ENCODE peak calls at places on chromosomes 4 and X, in ten cellular contexts. One of them, this sample, is unnamed.

GRCh38 chr4:69057620-69058409 is 38.5 kb upstream of the UGT2B7 start:
- DNase-seq in PC-3: no peak
- DNase-seq in esophagus squamous epithelium: no peak
- DNase-seq in lung: no peak
- DNase-seq in endothelial cell of umbilical vein: no peak
- DNase-seq in RWPE1: no peak
- DNase-seq in vagina: no peak
- DNase-seq in H9: peak; percentile 47
- DNase-seq in upper lobe of right lung: no peak
- DNase-seq in tibial artery: no peak
- DNase-seq in this sample: no peak

GRCh38 chr4:121728066-121728465 is 31.3 kb upstream of the ANXA5 start:
- DNase-seq in RWPE1: peak; percentile 58
- DNase-seq in upper lobe of right lung: no peak
- DNase-seq in lung: no peak
- DNase-seq in vagina: no peak
- DNase-seq in endothelial cell of umbilical vein: no peak
- DNase-seq in H9: no peak
- DNase-seq in esophagus squamous epithelium: no peak
- DNase-seq in PC-3: peak; percentile 89
- DNase-seq in tibial artery: no peak
- DNase-seq in this sample: peak; percentile 70

GRCh38 chr4:144894525-144894924 is 203.5 kb downstream of the ANAPC10 start:
- DNase-seq in upper lobe of right lung: no peak
- DNase-seq in vagina: no peak
- DNase-seq in lung: no peak
- DNase-seq in H9: no peak
- DNase-seq in RWPE1: no peak
- DNase-seq in PC-3: peak; percentile 62
- DNase-seq in esophagus squamous epithelium: no peak
- DNase-seq in endothelial cell of umbilical vein: no peak
- DNase-seq in tibial artery: peak; percentile 74
- DNase-seq in this sample: peak; percentile 88

GRCh38 chr4:69858683-69859082 is 1.3 kb downstream of the SULT1E1 start:
- DNase-seq in PC-3: peak; percentile 37
- DNase-seq in lung: no peak
- DNase-seq in upper lobe of right lung: no peak
- DNase-seq in RWPE1: peak; percentile 68
- DNase-seq in vagina: no peak
- DNase-seq in tibial artery: no peak
- DNase-seq in endothelial cell of umbilical vein: peak; percentile 77
- DNase-seq in esophagus squamous epithelium: no peak
- DNase-seq in H9: no peak
- DNase-seq in this sample: no peak

GRCh38 chr4:6727943-6728250 is 11.9 kb downstream of the BLOC1S4 start:
- DNase-seq in endothelial cell of umbilical vein: no peak
- DNase-seq in RWPE1: no peak
- DNase-seq in H9: peak; percentile 25
- DNase-seq in esophagus squamous epithelium: no peak
- DNase-seq in lung: no peak
- DNase-seq in tibial artery: no peak
- DNase-seq in PC-3: no peak
- DNase-seq in vagina: no peak
- DNase-seq in upper lobe of right lung: no peak
- DNase-seq in this sample: no peak

GRCh38 chrX:81120936-81121351 is 80.8 kb downstream of the HMGN5 start:
- DNase-seq in upper lobe of right lung: no peak
- DNase-seq in RWPE1: peak; percentile 24
- DNase-seq in tibial artery: peak; percentile 47
- DNase-seq in H9: peak; percentile 41
- DNase-seq in endothelial cell of umbilical vein: peak; percentile 64
- DNase-seq in esophagus squamous epithelium: no peak
- DNase-seq in lung: peak; percentile 37
- DNase-seq in vagina: no peak
- DNase-seq in PC-3: peak; percentile 62
- DNase-seq in this sample: peak; percentile 27

GRCh38 chr4:64584981-64585557 is 175.8 kb upstream of the TECRL start:
- DNase-seq in lung: no peak
- DNase-seq in tibial artery: no peak
- DNase-seq in esophagus squamous epithelium: no peak
- DNase-seq in RWPE1: peak; percentile 7
- DNase-seq in PC-3: peak; percentile 57
- DNase-seq in endothelial cell of umbilical vein: peak; percentile 17
- DNase-seq in upper lobe of right lung: no peak
- DNase-seq in vagina: no peak
- DNase-seq in H9: no peak
- DNase-seq in this sample: no peak

GRCh38 chr4:176593943-176594342 is 198.8 kb downstream of the VEGFC start:
- DNase-seq in tibial artery: no peak
- DNase-seq in upper lobe of right lung: no peak
- DNase-seq in H9: no peak
- DNase-seq in PC-3: no peak
- DNase-seq in esophagus squamous epithelium: no peak
- DNase-seq in lung: no peak
- DNase-seq in vagina: no peak
- DNase-seq in endothelial cell of umbilical vein: no peak
- DNase-seq in RWPE1: no peak
- DNase-seq in this sample: no peak

GRCh38 chr4:184534511-184535391 is 60.4 kb upstream of the IRF2 start:
- DNase-seq in H9: no peak
- DNase-seq in tibial artery: no peak
- DNase-seq in esophagus squamous epithelium: no peak
- DNase-seq in lung: no peak
- DNase-seq in RWPE1: no peak
- DNase-seq in vagina: no peak
- DNase-seq in upper lobe of right lung: no peak
- DNase-seq in endothelial cell of umbilical vein: peak; percentile 71
- DNase-seq in PC-3: no peak
- DNase-seq in this sample: peak; percentile 72

GRCh38 chr4:42048394-42048793 is 58.1 kb downstream of the SLC30A9 start:
- DNase-seq in RWPE1: peak; percentile 10
- DNase-seq in tibial artery: no peak
- DNase-seq in PC-3: peak; percentile 79
- DNase-seq in vagina: no peak
- DNase-seq in lung: no peak
- DNase-seq in endothelial cell of umbilical vein: peak; percentile 75
- DNase-seq in esophagus squamous epithelium: no peak
- DNase-seq in H9: no peak
- DNase-seq in upper lobe of right lung: no peak
- DNase-seq in this sample: peak; percentile 54

GRCh38 chr4:133188433-133189175 is 39.5 kb downstream of the PCDH10 start:
- DNase-seq in lung: no peak
- DNase-seq in vagina: no peak
- DNase-seq in RWPE1: no peak
- DNase-seq in PC-3: no peak
- DNase-seq in H9: no peak
- DNase-seq in tibial artery: no peak
- DNase-seq in endothelial cell of umbilical vein: no peak
- DNase-seq in esophagus squamous epithelium: no peak
- DNase-seq in upper lobe of right lung: no peak
- DNase-seq in this sample: no peak

GRCh38 chr4:53767503-53767902 is 176.2 kb upstream of the LNX1 start:
- DNase-seq in upper lobe of right lung: no peak
- DNase-seq in H9: no peak
- DNase-seq in esophagus squamous epithelium: no peak
- DNase-seq in lung: no peak
- DNase-seq in tibial artery: no peak
- DNase-seq in RWPE1: no peak
- DNase-seq in endothelial cell of umbilical vein: no peak
- DNase-seq in PC-3: no peak
- DNase-seq in vagina: no peak
- DNase-seq in this sample: no peak

GRCh38 chrX:11899091-11899490 is 141.1 kb downstream of the MSL3 start:
- DNase-seq in lung: no peak
- DNase-seq in upper lobe of right lung: no peak
- DNase-seq in RWPE1: peak; percentile 42
- DNase-seq in PC-3: peak; percentile 91
- DNase-seq in endothelial cell of umbilical vein: peak; percentile 71
- DNase-seq in tibial artery: no peak
- DNase-seq in vagina: no peak
- DNase-seq in H9: no peak
- DNase-seq in esophagus squamous epithelium: no peak
- DNase-seq in this sample: peak; percentile 22

GRCh38 chrX:23373129-23373804 is 38.6 kb downstream of the PTCHD1 start:
- DNase-seq in PC-3: peak; percentile 58
- DNase-seq in endothelial cell of umbilical vein: no peak
- DNase-seq in tibial artery: no peak
- DNase-seq in RWPE1: peak; percentile 38
- DNase-seq in vagina: no peak
- DNase-seq in lung: no peak
- DNase-seq in esophagus squamous epithelium: no peak
- DNase-seq in upper lobe of right lung: no peak
- DNase-seq in H9: no peak
- DNase-seq in this sample: peak; percentile 62

GRCh38 chr4:30717208-30718020 is 2.8 kb upstream of the PCDH7 start:
- DNase-seq in endothelial cell of umbilical vein: peak; percentile 84
- DNase-seq in PC-3: peak; percentile 49
- DNase-seq in esophagus squamous epithelium: no peak
- DNase-seq in lung: peak; percentile 45
- DNase-seq in vagina: no peak
- DNase-seq in tibial artery: peak; percentile 73
- DNase-seq in H9: peak; percentile 83
- DNase-seq in RWPE1: peak; percentile 51
- DNase-seq in upper lobe of right lung: peak; percentile 71
- DNase-seq in this sample: peak; percentile 42

DNA sequence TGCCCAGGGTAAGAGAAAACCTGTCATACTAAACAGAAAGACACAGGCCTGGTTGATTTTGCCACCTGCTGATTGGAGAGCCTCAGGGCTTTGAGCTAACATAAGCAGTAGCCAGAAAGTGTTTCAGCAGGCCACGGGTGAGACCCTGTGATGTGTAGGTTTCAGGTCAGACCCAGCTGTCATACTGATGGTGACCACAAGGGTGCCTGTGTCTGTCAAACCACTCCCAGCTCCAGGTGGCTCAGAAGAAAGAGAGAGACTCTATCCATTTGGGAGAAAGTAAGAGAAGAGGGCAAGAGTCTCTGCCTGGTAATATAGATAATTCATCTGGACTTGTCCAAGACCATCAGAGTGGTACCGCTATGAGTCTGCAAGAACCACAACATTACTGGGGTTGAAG is 72.8 kb upstream of the NLRP2B start:
- DNase-seq in lung: no peak
- DNase-seq in endothelial cell of umbilical vein: no peak
- DNase-seq in RWPE1: no peak
- DNase-seq in esophagus squamous epithelium: no peak
- DNase-seq in vagina: no peak
- DNase-seq in upper lobe of right lung: no peak
- DNase-seq in PC-3: no peak
- DNase-seq in tibial artery: no peak
- DNase-seq in H9: peak; percentile 29
- DNase-seq in this sample: no peak
- TF ChIP-seq CTCF in lung: no peak
- TF ChIP-seq CTCF in endothelial cell of umbilical vein: no peak
- TF ChIP-seq CTCF in RWPE1: no peak
- TF ChIP-seq CTCF in esophagus squamous epithelium: no peak
- TF ChIP-seq CTCF in vagina: no peak
- TF ChIP-seq CTCF in upper lobe of right lung: no peak
- TF ChIP-seq CTCF in PC-3: peak; percentile 18
- TF ChIP-seq CTCF in tibial artery: no peak
- TF ChIP-seq CTCF in H9: peak; percentile 39
- TF ChIP-seq CTCF in this sample: no peak

GRCh38 chr4:4288098-4288497 is 1.9 kb downstream of the LYAR start:
- DNase-seq in upper lobe of right lung: no peak
- DNase-seq in esophagus squamous epithelium: no peak
- DNase-seq in tibial artery: no peak
- DNase-seq in H9: no peak
- DNase-seq in PC-3: no peak
- DNase-seq in RWPE1: no peak
- DNase-seq in endothelial cell of umbilical vein: no peak
- DNase-seq in lung: no peak
- DNase-seq in vagina: no peak
- DNase-seq in this sample: no peak

GRCh38 chr4:4293279-4293678 is 3.2 kb downstream of the ZBTB49 start:
- DNase-seq in RWPE1: no peak
- DNase-seq in PC-3: no peak
- DNase-seq in lung: no peak
- DNase-seq in upper lobe of right lung: no peak
- DNase-seq in esophagus squamous epithelium: no peak
- DNase-seq in H9: no peak
- DNase-seq in vagina: no peak
- DNase-seq in tibial artery: no peak
- DNase-seq in endothelial cell of umbilical vein: no peak
- DNase-seq in this sample: no peak

GRCh38 chr4:4289055-4289454 is 899 bp downstream of the LYAR start:
- DNase-seq in vagina: peak; percentile 62
- DNase-seq in tibial artery: no peak
- DNase-seq in RWPE1: no peak
- DNase-seq in upper lobe of right lung: no peak
- DNase-seq in endothelial cell of umbilical vein: no peak
- DNase-seq in lung: no peak
- DNase-seq in PC-3: no peak
- DNase-seq in esophagus squamous epithelium: no peak
- DNase-seq in H9: no peak
- DNase-seq in this sample: no peak

GRCh38 chr4:4289575-4289929 is 402 bp downstream of the LYAR start:
- DNase-seq in upper lobe of right lung: no peak
- DNase-seq in H9: no peak
- DNase-seq in PC-3: peak; percentile 9
- DNase-seq in vagina: no peak
- DNase-seq in RWPE1: peak; percentile 8
- DNase-seq in lung: no peak
- DNase-seq in endothelial cell of umbilical vein: no peak
- DNase-seq in tibial artery: no peak
- DNase-seq in esophagus squamous epithelium: no peak
- DNase-seq in this sample: no peak

GRCh38 chr4:4289930-4290850 is at the start of the genes LYAR and ZBTB49:
- DNase-seq in vagina: peak; percentile 90
- DNase-seq in lung: peak; percentile 96
- DNase-seq in esophagus squamous epithelium: peak; percentile 47
- DNase-seq in PC-3: peak; percentile 89
- DNase-seq in upper lobe of right lung: peak; percentile 97
- DNase-seq in endothelial cell of umbilical vein: peak; percentile 94
- DNase-seq in RWPE1: peak; percentile 89
- DNase-seq in tibial artery: peak; percentile 95
- DNase-seq in H9: peak; percentile 95
- DNase-seq in this sample: peak; percentile 87
- H3K27ac ChIP-seq in vagina: peak within 1 kb of the TSS; percentile 20
- H3K27ac ChIP-seq in lung: peak within 1 kb of the TSS; percentile 35
- H3K27ac ChIP-seq in esophagus squamous epithelium: peak within 1 kb of the TSS; percentile 89
- H3K27ac ChIP-seq in PC-3: peak within 1 kb of the TSS; percentile 17
- H3K27ac ChIP-seq in upper lobe of right lung: peak within 1 kb of the TSS; percentile 80
- H3K27ac ChIP-seq in endothelial cell of umbilical vein: peak within 1 kb of the TSS; percentile 41
- H3K27ac ChIP-seq in RWPE1: peak within 1 kb of the TSS; percentile 74
- H3K27ac ChIP-seq in tibial artery: peak within 1 kb of the TSS; percentile 76
- H3K27ac ChIP-seq in H9: no peak within 1 kb of the TSS
- H3K27ac ChIP-seq in this sample: peak within 1 kb of the TSS; percentile 28

GRCh38 chr4:97786306-97786920 is 356.9 kb downstream of the STPG2 start:
- DNase-seq in lung: no peak
- DNase-seq in H9: no peak
- DNase-seq in RWPE1: no peak
- DNase-seq in upper lobe of right lung: no peak
- DNase-seq in tibial artery: no peak
- DNase-seq in vagina: no peak
- DNase-seq in PC-3: peak; percentile 55
- DNase-seq in esophagus squamous epithelium: no peak
- DNase-seq in endothelial cell of umbilical vein: no peak
- DNase-seq in this sample: no peak
- TF ChIP-seq CTCF in lung: no peak
- TF ChIP-seq CTCF in H9: no peak
- TF ChIP-seq CTCF in RWPE1: no peak
- TF ChIP-seq CTCF in upper lobe of right lung: no peak
- TF ChIP-seq CTCF in tibial artery: no peak
- TF ChIP-seq CTCF in vagina: no peak
- TF ChIP-seq CTCF in PC-3: no peak
- TF ChIP-seq CTCF in esophagus squamous epithelium: no peak
- TF ChIP-seq CTCF in endothelial cell of umbilical vein: no peak
- TF ChIP-seq CTCF in this sample: no peak

GRCh38 chrX:72498782-72499181 is 73.9 kb downstream of the HDAC8 start:
- DNase-seq in endothelial cell of umbilical vein: no peak
- DNase-seq in RWPE1: no peak
- DNase-seq in tibial artery: no peak
- DNase-seq in PC-3: no peak
- DNase-seq in upper lobe of right lung: no peak
- DNase-seq in lung: no peak
- DNase-seq in vagina: no peak
- DNase-seq in H9: no peak
- DNase-seq in esophagus squamous epithelium: no peak
- DNase-seq in this sample: no peak
- H3K27ac ChIP-seq in endothelial cell of umbilical vein: no peak overlapping the region
- H3K27ac ChIP-seq in RWPE1: no peak overlapping the region
- H3K27ac ChIP-seq in tibial artery: no peak overlapping the region
- H3K27ac ChIP-seq in PC-3: no peak overlapping the region
- H3K27ac ChIP-seq in upper lobe of right lung: no peak overlapping the region
- H3K27ac ChIP-seq in lung: no peak overlapping the region
- H3K27ac ChIP-seq in vagina: no peak overlapping the region
- H3K27ac ChIP-seq in H9: no peak overlapping the region
- H3K27ac ChIP-seq in esophagus squamous epithelium: no peak overlapping the region
- H3K27ac ChIP-seq in this sample: no peak overlapping the region